ENCODE peak calls at places on chromosomes 13 and 19, in six cellular contexts. R is heart left ventricle, O is astrocyte of the spinal cord, E is thoracic aorta, T is fibroblast of pulmonary artery, J is psoas muscle. A is an unnamed sample.

GRCh38 chr19:3710265-3710812 is 2.2 kb downstream of the TJP3 start:
- DNase-seq in E (no peak), T (peak; percentile 38), O (peak; percentile 34), J (peak; percentile 76), R (peak; percentile 64), A (no peak)

GRCh38 chr19:2291185-2291751 is 9.3 kb upstream of the PEAK3 start:
- DNase-seq in O (no peak), R (no peak), E (no peak), T (no peak), J (no peak), A (no peak)

GRCh38 chr13:80340643-80341097 is 256 bp downstream of the SPRY2 start:
- DNase-seq in O (peak; percentile 67), R (peak; percentile 41), J (no peak), T (peak; percentile 81), E (no peak), A (peak; percentile 95)

GRCh38 chr13:99150575-99151370 is 49.9 kb upstream of the UBAC2 start:
- DNase-seq in E (no peak), O (peak; percentile 63), R (no peak), T (peak; percentile 65), J (no peak), A (peak; percentile 86)

GRCh38 chr13:110771194-110771593 is 57.7 kb downstream of the ING1 start:
- DNase-seq in R (peak; percentile 17), J (no peak), O (no peak), T (peak; percentile 60), E (no peak), A (no peak)

GRCh38 chr19:21482863-21483276 is 22.5 kb upstream of the ZNF429 start:
- DNase-seq in O (peak; percentile 7), T (peak; percentile 17), R (peak; percentile 36), J (peak; percentile 77), E (no peak), A (no peak)

GRCh38 chr19:41767105-41767504 is 11.8 kb downstream of the CEACAM6 start:
- DNase-seq in T (no peak), E (no peak), J (no peak), O (no peak), R (no peak), A (no peak)

GRCh38 chr19:33673258-33673875 is 51.6 kb downstream of the CHST8 start:
- DNase-seq in T (no peak), O (no peak), R (no peak), E (no peak), J (no peak), A (no peak)

GRCh38 chr19:7471696-7472620 is 16.9 kb downstream of the PEX11G start:
- DNase-seq in J (no peak), T (no peak), R (no peak), E (no peak), O (no peak), A (no peak)

GRCh38 chr13:34933349-34933748 is 8.7 kb upstream of the NBEA start:
- DNase-seq in O (no peak), T (no peak), E (no peak), R (no peak), J (no peak), A (no peak)

GRCh38 chr19:8158411-8159074 is 9.2 kb upstream of the FBN3 start:
- DNase-seq in T (peak; percentile 91), J (no peak), E (peak; percentile 9), O (peak; percentile 73), R (peak; percentile 54), A (no peak)

GRCh38 chr13:111978536-111978935 is 88.4 kb upstream of the SOX1 start:
- DNase-seq in E (no peak), O (no peak), J (no peak), R (no peak), T (no peak), A (peak; percentile 38)

GRCh38 chr19:9848060-9848459 is 12.9 kb downstream of the PIN1 start:
- DNase-seq in R (no peak), T (no peak), J (no peak), E (no peak), O (no peak), A (no peak)

GRCh38 chr19:19661675-19662251 is 1.7 kb downstream of the ATP13A1 start:
- DNase-seq in R (no peak), T (no peak), E (no peak), J (no peak), O (no peak), A (no peak)

GRCh38 chr19:3284759-3285646 is 60.5 kb downstream of the CELF5 start:
- DNase-seq in R (no peak), J (peak; percentile 62), T (peak; percentile 44), O (peak; percentile 39), E (no peak), A (peak; percentile 74)

GRCh38 chr19:23790641-23791488 is 32.2 kb upstream of the ZNF681 start:
- DNase-seq in R (no peak), J (no peak), O (no peak), T (no peak), E (no peak), A (no peak)

GRCh38 chr13:74966814-74967213 is 515.2 kb downstream of the TBC1D4 start:
- DNase-seq in R (peak; percentile 51), J (no peak), T (peak; percentile 78), O (peak; percentile 38), E (no peak), A (no peak)

GRCh38 chr13:30739646-30740642 is 4.6 kb downstream of the ALOX5AP start:
- DNase-seq in R (no peak), J (no peak), E (no peak), T (peak; percentile 92), O (peak; percentile 91), A (peak; percentile 76)

GRCh38 chr13:106521101-106521799 is 14.2 kb downstream of the EFNB2 start:
- DNase-seq in E (no peak), J (no peak), R (no peak), T (no peak), O (no peak), A (no peak)

GRCh38 chr19:52638601-52639000 is 446 bp upstream of the ZNF83 start:
- DNase-seq in J (no peak), R (peak; percentile 17), T (no peak), O (no peak), E (no peak), A (no peak)

GRCh38 chr19:18225702-18226468 is at the start of gene PDE4C:
- DNase-seq in O (no peak), E (no peak), J (peak; percentile 74), T (no peak), R (peak; percentile 68), A (no peak)

GRCh38 chr19:18227781-18228271 is 1.6 kb upstream of the PDE4C start:
- DNase-seq in T (no peak), J (peak; percentile 80), E (no peak), O (no peak), R (no peak), A (no peak)

GRCh38 chr19:18225355-18225701 is 910 bp downstream of the PDE4C start:
- DNase-seq in T (no peak), O (no peak), J (no peak), R (no peak), E (no peak), A (no peak)

GRCh38 chr19:18229474-18229873 is 3.2 kb upstream of the PDE4C start:
- DNase-seq in O (no peak), E (no peak), R (no peak), J (no peak), T (no peak), A (no peak)

DNA sequence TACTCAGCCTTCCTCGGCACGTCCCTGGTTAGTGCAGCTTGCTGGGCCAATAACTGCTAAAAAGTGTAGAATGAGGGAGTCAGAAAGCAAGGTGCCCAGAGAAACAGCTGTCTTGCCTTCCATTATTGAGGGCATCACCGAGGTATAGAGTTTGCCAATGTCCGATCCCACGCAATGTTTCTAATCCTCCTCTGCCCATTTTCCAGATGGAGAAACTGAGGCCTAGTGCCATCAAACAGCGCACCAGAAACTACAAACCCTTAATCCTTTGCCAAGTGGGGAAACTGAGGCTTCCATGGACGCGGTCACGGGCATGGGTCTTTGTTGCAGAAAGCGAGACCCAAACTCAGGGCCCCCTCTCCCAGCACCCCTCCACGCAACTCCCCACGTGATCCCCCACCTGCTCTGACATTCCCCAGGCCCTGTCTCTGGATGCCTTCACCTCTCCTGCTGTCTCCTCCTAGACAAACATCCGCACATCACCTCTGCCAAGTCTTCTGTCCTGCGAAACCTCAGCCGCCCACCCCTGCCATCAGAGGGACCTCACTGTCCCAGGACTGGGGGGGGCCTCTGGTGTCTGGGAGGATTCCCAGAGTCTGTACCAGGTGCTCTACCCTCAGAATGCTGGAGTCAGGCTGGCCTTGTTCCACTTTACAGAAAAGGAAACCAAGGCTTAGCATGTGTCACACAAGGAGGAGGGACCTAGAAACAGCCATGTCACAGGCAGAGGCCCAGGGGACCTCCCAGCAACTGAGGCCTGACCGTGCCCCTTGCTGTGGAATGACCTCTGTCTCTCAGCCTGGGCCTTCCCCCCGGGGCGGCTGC is 930 bp upstream of the PDE4C start:
- DNase-seq in O (no peak), J (no peak), T (no peak), E (no peak), R (no peak), A (no peak)
- H3K4me3 ChIP-seq in O (no peak overlapping the region), J (no peak overlapping the region), T (no peak overlapping the region), E (no peak overlapping the region), R (no peak overlapping the region), A (no peak overlapping the region)

DNA sequence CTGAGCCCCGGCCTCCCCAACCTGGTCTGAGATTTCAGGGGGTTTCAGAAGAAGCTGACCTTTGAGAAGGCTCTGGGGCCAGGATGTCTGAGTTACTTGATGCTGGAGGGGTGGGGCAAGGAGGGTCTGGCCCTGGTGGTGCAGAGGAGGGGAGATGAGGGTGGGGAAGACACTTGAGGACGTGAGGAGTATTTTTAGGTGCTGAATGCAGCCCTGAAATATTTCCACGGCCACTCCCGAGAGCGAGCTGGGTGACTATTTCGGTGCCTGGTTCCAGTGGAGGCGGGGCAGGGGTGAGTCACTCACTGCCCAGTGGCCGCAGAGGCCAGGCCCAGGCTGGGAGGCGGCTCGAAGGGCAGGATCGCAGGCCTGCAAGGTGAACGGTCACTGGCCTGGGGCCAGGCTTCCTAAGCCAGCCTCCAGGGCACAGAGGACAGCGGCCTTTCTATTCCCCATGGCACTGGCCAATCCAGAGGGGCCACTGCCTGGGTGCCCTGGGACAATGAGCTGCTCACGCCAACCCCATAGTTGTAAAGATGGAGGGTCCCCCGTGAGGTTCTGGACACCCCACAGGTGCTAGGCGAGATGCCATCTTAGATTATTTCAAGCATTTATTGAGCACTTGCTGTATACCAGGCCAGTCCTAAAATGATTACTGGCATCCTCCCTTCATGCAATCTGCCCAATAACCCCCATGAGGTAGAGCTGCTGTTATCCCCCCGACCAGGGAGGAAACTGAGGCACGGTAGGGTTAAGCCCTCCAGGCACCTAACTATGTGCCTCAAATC is 19.7 kb upstream of the JUND start:
- DNase-seq in T (peak; percentile 55), J (peak; percentile 97), R (peak; percentile 86), E (peak; percentile 80), O (peak; percentile 47), A (peak; percentile 81)
- H3K4me3 ChIP-seq in T (no peak overlapping the region), J (no peak overlapping the region), R (no peak overlapping the region), E (peak overlapping the region; percentile 0), O (no peak overlapping the region), A (no peak overlapping the region)

GRCh38 chr19:36421749-36422481 is 3.5 kb upstream of the ZFP82 start:
- DNase-seq in J (no peak), O (peak; percentile 5), T (no peak), E (no peak), R (peak; percentile 10), A (no peak)
- H3K4me3 ChIP-seq in J (peak overlapping the region; percentile 60), O (peak overlapping the region; percentile 27), T (peak overlapping the region; percentile 34), E (peak overlapping the region; percentile 74), R (peak overlapping the region; percentile 45), A (no peak overlapping the region)

DNA sequence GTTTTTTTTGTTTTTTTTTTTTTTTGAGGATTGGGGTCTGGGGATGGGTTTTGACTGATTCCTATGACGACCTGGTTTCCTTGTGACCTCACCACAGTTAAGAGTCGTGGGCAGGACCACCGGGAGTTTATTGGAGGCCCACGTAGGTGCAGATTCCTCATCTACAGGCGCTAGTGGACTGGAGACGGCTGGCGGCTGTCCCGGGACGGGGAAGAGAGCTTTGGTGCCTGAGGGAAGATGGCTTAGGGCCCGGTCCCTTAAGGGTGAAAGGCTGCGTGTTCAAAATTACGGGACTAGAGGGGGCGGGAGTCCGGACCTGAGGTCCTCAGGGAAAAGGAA is 679 bp upstream of the TEAD2 start:
- DNase-seq in T (peak; percentile 53), R (peak; percentile 51), O (no peak), J (peak; percentile 68), E (no peak), A (no peak)
- H3K4me3 ChIP-seq in T (peak overlapping the region; percentile 96), R (peak overlapping the region; percentile 96), O (peak overlapping the region; percentile 96), J (peak overlapping the region; percentile 83), E (peak overlapping the region; percentile 86), A (peak overlapping the region; percentile 65)

A was measured in SJSA1.